ENCODE peak calls at places on chromosomes 2 and 18, in ten cellular contexts. One of them, this sample, is unnamed.

GRCh38 chr2:137961602-137962001 is 2.7 kb upstream of the HNMT start:
- DNase-seq in HAP-1: no peak
- DNase-seq in kidney tubule cell: no peak
- DNase-seq in activated CD8-positive, alpha-beta T cell treated with anti-CD3 and anti-CD28 coated beads for 36 hours: no peak
- DNase-seq in epithelial cell of esophagus: no peak
- DNase-seq in HCT116: no peak
- DNase-seq in germinal center: no peak
- DNase-seq in amygdala: no peak
- DNase-seq in choroid plexus epithelial cell: no peak
- DNase-seq in lung microvascular endothelial cell: no peak
- DNase-seq in this sample: no peak

GRCh38 chr2:187316040-187316439 is 132.0 kb downstream of the CALCRL start:
- DNase-seq in HAP-1: no peak
- DNase-seq in kidney tubule cell: no peak
- DNase-seq in activated CD8-positive, alpha-beta T cell treated with anti-CD3 and anti-CD28 coated beads for 36 hours: no peak
- DNase-seq in epithelial cell of esophagus: no peak
- DNase-seq in HCT116: no peak
- DNase-seq in germinal center: no peak
- DNase-seq in amygdala: no peak
- DNase-seq in choroid plexus epithelial cell: no peak
- DNase-seq in lung microvascular endothelial cell: no peak
- DNase-seq in this sample: no peak

GRCh38 chr18:49768051-49768391 is 45.3 kb downstream of the ACAA2 start:
- DNase-seq in HAP-1: peak
- DNase-seq in kidney tubule cell: peak
- DNase-seq in activated CD8-positive, alpha-beta T cell treated with anti-CD3 and anti-CD28 coated beads for 36 hours: peak
- DNase-seq in epithelial cell of esophagus: peak
- DNase-seq in HCT116: peak
- DNase-seq in germinal center: no peak
- DNase-seq in amygdala: no peak
- DNase-seq in choroid plexus epithelial cell: peak
- DNase-seq in lung microvascular endothelial cell: peak
- DNase-seq in this sample: peak

GRCh38 chr2:73770725-73771124 is 9.2 kb downstream of the DUSP11 start:
- DNase-seq in HAP-1: no peak
- DNase-seq in kidney tubule cell: no peak
- DNase-seq in activated CD8-positive, alpha-beta T cell treated with anti-CD3 and anti-CD28 coated beads for 36 hours: no peak
- DNase-seq in epithelial cell of esophagus: no peak
- DNase-seq in HCT116: no peak
- DNase-seq in germinal center: no peak
- DNase-seq in amygdala: no peak
- DNase-seq in choroid plexus epithelial cell: no peak
- DNase-seq in lung microvascular endothelial cell: no peak
- DNase-seq in this sample: no peak

GRCh38 chr2:223100061-223100511 is 48.1 kb downstream of the KCNE4 start:
- DNase-seq in HAP-1: no peak
- DNase-seq in kidney tubule cell: peak
- DNase-seq in activated CD8-positive, alpha-beta T cell treated with anti-CD3 and anti-CD28 coated beads for 36 hours: no peak
- DNase-seq in epithelial cell of esophagus: no peak
- DNase-seq in HCT116: no peak
- DNase-seq in germinal center: no peak
- DNase-seq in amygdala: no peak
- DNase-seq in choroid plexus epithelial cell: peak
- DNase-seq in lung microvascular endothelial cell: no peak
- DNase-seq in this sample: peak

GRCh38 chr2:393711-394696 is 106.1 kb upstream of the ALKAL2 start:
- DNase-seq in HAP-1: peak
- DNase-seq in kidney tubule cell: peak
- DNase-seq in activated CD8-positive, alpha-beta T cell treated with anti-CD3 and anti-CD28 coated beads for 36 hours: peak
- DNase-seq in epithelial cell of esophagus: peak
- DNase-seq in HCT116: no peak
- DNase-seq in germinal center: peak
- DNase-seq in amygdala: no peak
- DNase-seq in choroid plexus epithelial cell: peak
- DNase-seq in lung microvascular endothelial cell: peak
- DNase-seq in this sample: peak

GRCh38 chr18:34592961-34593382 is 117.1 kb upstream of the DTNA start:
- DNase-seq in HAP-1: no peak
- DNase-seq in kidney tubule cell: peak
- DNase-seq in activated CD8-positive, alpha-beta T cell treated with anti-CD3 and anti-CD28 coated beads for 36 hours: no peak
- DNase-seq in epithelial cell of esophagus: peak
- DNase-seq in HCT116: no peak
- DNase-seq in germinal center: no peak
- DNase-seq in amygdala: peak
- DNase-seq in choroid plexus epithelial cell: peak
- DNase-seq in lung microvascular endothelial cell: peak
- DNase-seq in this sample: peak

GRCh38 chr18:63290456-63291200 is 28.9 kb downstream of the BCL2 start:
- DNase-seq in HAP-1: no peak
- DNase-seq in kidney tubule cell: no peak
- DNase-seq in activated CD8-positive, alpha-beta T cell treated with anti-CD3 and anti-CD28 coated beads for 36 hours: peak
- DNase-seq in epithelial cell of esophagus: no peak
- DNase-seq in HCT116: no peak
- DNase-seq in germinal center: no peak
- DNase-seq in amygdala: no peak
- DNase-seq in choroid plexus epithelial cell: no peak
- DNase-seq in lung microvascular endothelial cell: no peak
- DNase-seq in this sample: no peak

GRCh38 chr2:176612736-176613135 is 343.5 kb downstream of the MTX2 start:
- DNase-seq in HAP-1: no peak
- DNase-seq in kidney tubule cell: peak
- DNase-seq in activated CD8-positive, alpha-beta T cell treated with anti-CD3 and anti-CD28 coated beads for 36 hours: no peak
- DNase-seq in epithelial cell of esophagus: peak
- DNase-seq in HCT116: no peak
- DNase-seq in germinal center: no peak
- DNase-seq in amygdala: no peak
- DNase-seq in choroid plexus epithelial cell: no peak
- DNase-seq in lung microvascular endothelial cell: no peak
- DNase-seq in this sample: peak

GRCh38 chr2:62309465-62310091 is 113.7 kb downstream of the B3GNT2 start:
- DNase-seq in HAP-1: no peak
- DNase-seq in kidney tubule cell: no peak
- DNase-seq in activated CD8-positive, alpha-beta T cell treated with anti-CD3 and anti-CD28 coated beads for 36 hours: peak
- DNase-seq in epithelial cell of esophagus: no peak
- DNase-seq in HCT116: no peak
- DNase-seq in germinal center: no peak
- DNase-seq in amygdala: no peak
- DNase-seq in choroid plexus epithelial cell: no peak
- DNase-seq in lung microvascular endothelial cell: peak
- DNase-seq in this sample: no peak

GRCh38 chr2:60445684-60446184 is 107.7 kb downstream of the BCL11A start:
- DNase-seq in HAP-1: no peak
- DNase-seq in kidney tubule cell: no peak
- DNase-seq in activated CD8-positive, alpha-beta T cell treated with anti-CD3 and anti-CD28 coated beads for 36 hours: no peak
- DNase-seq in epithelial cell of esophagus: no peak
- DNase-seq in HCT116: no peak
- DNase-seq in germinal center: no peak
- DNase-seq in amygdala: no peak
- DNase-seq in choroid plexus epithelial cell: peak
- DNase-seq in lung microvascular endothelial cell: no peak
- DNase-seq in this sample: no peak

GRCh38 chr2:190325588-190325987 is 6.0 kb upstream of the HIBCH start:
- DNase-seq in HAP-1: no peak
- DNase-seq in kidney tubule cell: no peak
- DNase-seq in activated CD8-positive, alpha-beta T cell treated with anti-CD3 and anti-CD28 coated beads for 36 hours: no peak
- DNase-seq in epithelial cell of esophagus: no peak
- DNase-seq in HCT116: no peak
- DNase-seq in germinal center: no peak
- DNase-seq in amygdala: no peak
- DNase-seq in choroid plexus epithelial cell: no peak
- DNase-seq in lung microvascular endothelial cell: no peak
- DNase-seq in this sample: no peak

GRCh38 chr18:46660955-46661749 is 4.1 kb upstream of the LOXHD1 start:
- DNase-seq in HAP-1: peak
- DNase-seq in kidney tubule cell: peak
- DNase-seq in activated CD8-positive, alpha-beta T cell treated with anti-CD3 and anti-CD28 coated beads for 36 hours: no peak
- DNase-seq in epithelial cell of esophagus: no peak
- DNase-seq in HCT116: no peak
- DNase-seq in germinal center: no peak
- DNase-seq in amygdala: peak
- DNase-seq in choroid plexus epithelial cell: peak
- DNase-seq in lung microvascular endothelial cell: peak
- DNase-seq in this sample: peak

GRCh38 chr2:39728941-39729351 is 50.1 kb downstream of the THUMPD2 start:
- DNase-seq in HAP-1: peak
- DNase-seq in kidney tubule cell: peak
- DNase-seq in activated CD8-positive, alpha-beta T cell treated with anti-CD3 and anti-CD28 coated beads for 36 hours: peak
- DNase-seq in epithelial cell of esophagus: peak
- DNase-seq in HCT116: peak
- DNase-seq in germinal center: peak
- DNase-seq in amygdala: no peak
- DNase-seq in choroid plexus epithelial cell: peak
- DNase-seq in lung microvascular endothelial cell: peak
- DNase-seq in this sample: peak

GRCh38 chr2:132416080-132416911 is at the start of gene GPR39:
- DNase-seq in HAP-1: peak
- DNase-seq in kidney tubule cell: peak
- DNase-seq in activated CD8-positive, alpha-beta T cell treated with anti-CD3 and anti-CD28 coated beads for 36 hours: no peak
- DNase-seq in epithelial cell of esophagus: peak
- DNase-seq in HCT116: peak
- DNase-seq in germinal center: peak
- DNase-seq in amygdala: no peak
- DNase-seq in choroid plexus epithelial cell: peak
- DNase-seq in lung microvascular endothelial cell: peak
- DNase-seq in this sample: peak

GRCh38 chr2:219707496-219708285 is 80.3 kb downstream of the SLC4A3 start:
- DNase-seq in HAP-1: peak
- DNase-seq in kidney tubule cell: no peak
- DNase-seq in activated CD8-positive, alpha-beta T cell treated with anti-CD3 and anti-CD28 coated beads for 36 hours: no peak
- DNase-seq in epithelial cell of esophagus: no peak
- DNase-seq in HCT116: no peak
- DNase-seq in germinal center: no peak
- DNase-seq in amygdala: no peak
- DNase-seq in choroid plexus epithelial cell: no peak
- DNase-seq in lung microvascular endothelial cell: no peak
- DNase-seq in this sample: no peak

GRCh38 chr2:72813841-72814240 is 12.0 kb downstream of the EXOC6B start:
- DNase-seq in HAP-1: no peak
- DNase-seq in kidney tubule cell: peak
- DNase-seq in activated CD8-positive, alpha-beta T cell treated with anti-CD3 and anti-CD28 coated beads for 36 hours: no peak
- DNase-seq in epithelial cell of esophagus: peak
- DNase-seq in HCT116: no peak
- DNase-seq in germinal center: no peak
- DNase-seq in amygdala: no peak
- DNase-seq in choroid plexus epithelial cell: peak
- DNase-seq in lung microvascular endothelial cell: peak
- DNase-seq in this sample: peak

GRCh38 chr2:149084924-149085795 is 46.7 kb downstream of the LYPD6B start:
- DNase-seq in HAP-1: no peak
- DNase-seq in kidney tubule cell: no peak
- DNase-seq in activated CD8-positive, alpha-beta T cell treated with anti-CD3 and anti-CD28 coated beads for 36 hours: no peak
- DNase-seq in epithelial cell of esophagus: no peak
- DNase-seq in HCT116: no peak
- DNase-seq in germinal center: no peak
- DNase-seq in amygdala: no peak
- DNase-seq in choroid plexus epithelial cell: peak
- DNase-seq in lung microvascular endothelial cell: no peak
- DNase-seq in this sample: peak

GRCh38 chr2:231378028-231378722 is 17.3 kb upstream of the B3GNT7 start:
- DNase-seq in HAP-1: no peak
- DNase-seq in kidney tubule cell: peak
- DNase-seq in activated CD8-positive, alpha-beta T cell treated with anti-CD3 and anti-CD28 coated beads for 36 hours: no peak
- DNase-seq in epithelial cell of esophagus: peak
- DNase-seq in HCT116: no peak
- DNase-seq in germinal center: no peak
- DNase-seq in amygdala: no peak
- DNase-seq in choroid plexus epithelial cell: no peak
- DNase-seq in lung microvascular endothelial cell: peak
- DNase-seq in this sample: no peak

GRCh38 chr2:183079335-183079775 is 808 bp downstream of the DUSP19 start:
- DNase-seq in HAP-1: no peak
- DNase-seq in kidney tubule cell: no peak
- DNase-seq in activated CD8-positive, alpha-beta T cell treated with anti-CD3 and anti-CD28 coated beads for 36 hours: no peak
- DNase-seq in epithelial cell of esophagus: peak
- DNase-seq in HCT116: no peak
- DNase-seq in germinal center: no peak
- DNase-seq in amygdala: no peak
- DNase-seq in choroid plexus epithelial cell: peak
- DNase-seq in lung microvascular endothelial cell: peak
- DNase-seq in this sample: no peak

GRCh38 chr2:118177932-118178331 is 89.7 kb downstream of the INSIG2 start:
- DNase-seq in HAP-1: no peak
- DNase-seq in kidney tubule cell: peak
- DNase-seq in activated CD8-positive, alpha-beta T cell treated with anti-CD3 and anti-CD28 coated beads for 36 hours: peak
- DNase-seq in epithelial cell of esophagus: peak
- DNase-seq in HCT116: no peak
- DNase-seq in germinal center: no peak
- DNase-seq in amygdala: no peak
- DNase-seq in choroid plexus epithelial cell: peak
- DNase-seq in lung microvascular endothelial cell: no peak
- DNase-seq in this sample: no peak

GRCh38 chr2:219398721-219399333 is 11.1 kb upstream of the DNPEP start:
- DNase-seq in HAP-1: no peak
- DNase-seq in kidney tubule cell: no peak
- DNase-seq in activated CD8-positive, alpha-beta T cell treated with anti-CD3 and anti-CD28 coated beads for 36 hours: no peak
- DNase-seq in epithelial cell of esophagus: peak
- DNase-seq in HCT116: no peak
- DNase-seq in germinal center: no peak
- DNase-seq in amygdala: no peak
- DNase-seq in choroid plexus epithelial cell: peak
- DNase-seq in lung microvascular endothelial cell: no peak
- DNase-seq in this sample: no peak

GRCh38 chr18:31401156-31402025 is 24.8 kb downstream of the DSG4 start:
- DNase-seq in HAP-1: no peak
- DNase-seq in kidney tubule cell: peak
- DNase-seq in activated CD8-positive, alpha-beta T cell treated with anti-CD3 and anti-CD28 coated beads for 36 hours: no peak
- DNase-seq in epithelial cell of esophagus: no peak
- DNase-seq in HCT116: no peak
- DNase-seq in germinal center: no peak
- DNase-seq in amygdala: no peak
- DNase-seq in choroid plexus epithelial cell: peak
- DNase-seq in lung microvascular endothelial cell: no peak
- DNase-seq in this sample: no peak

GRCh38 chr2:45918816-45919655 is 267.6 kb downstream of the PRKCE start:
- DNase-seq in HAP-1: no peak
- DNase-seq in kidney tubule cell: no peak
- DNase-seq in activated CD8-positive, alpha-beta T cell treated with anti-CD3 and anti-CD28 coated beads for 36 hours: no peak
- DNase-seq in epithelial cell of esophagus: no peak
- DNase-seq in HCT116: no peak
- DNase-seq in germinal center: no peak
- DNase-seq in amygdala: no peak
- DNase-seq in choroid plexus epithelial cell: no peak
- DNase-seq in lung microvascular endothelial cell: peak
- DNase-seq in this sample: no peak

GRCh38 chr2:103387888-103388287 is 626.1 kb downstream of the TMEM182 start:
- DNase-seq in HAP-1: no peak
- DNase-seq in kidney tubule cell: no peak
- DNase-seq in activated CD8-positive, alpha-beta T cell treated with anti-CD3 and anti-CD28 coated beads for 36 hours: no peak
- DNase-seq in epithelial cell of esophagus: no peak
- DNase-seq in HCT116: no peak
- DNase-seq in germinal center: no peak
- DNase-seq in amygdala: no peak
- DNase-seq in choroid plexus epithelial cell: no peak
- DNase-seq in lung microvascular endothelial cell: no peak
- DNase-seq in this sample: no peak

GRCh38 chr2:235070063-235070706 is 118.4 kb downstream of the SH3BP4 start:
- DNase-seq in HAP-1: no peak
- DNase-seq in kidney tubule cell: peak
- DNase-seq in activated CD8-positive, alpha-beta T cell treated with anti-CD3 and anti-CD28 coated beads for 36 hours: no peak
- DNase-seq in epithelial cell of esophagus: no peak
- DNase-seq in HCT116: no peak
- DNase-seq in germinal center: no peak
- DNase-seq in amygdala: no peak
- DNase-seq in choroid plexus epithelial cell: no peak
- DNase-seq in lung microvascular endothelial cell: no peak
- DNase-seq in this sample: peak

GRCh38 chr18:31555971-31556747 is 35.5 kb upstream of the TTR start:
- DNase-seq in HAP-1: peak
- DNase-seq in kidney tubule cell: peak
- DNase-seq in activated CD8-positive, alpha-beta T cell treated with anti-CD3 and anti-CD28 coated beads for 36 hours: peak
- DNase-seq in epithelial cell of esophagus: peak
- DNase-seq in HCT116: peak
- DNase-seq in germinal center: peak
- DNase-seq in amygdala: peak
- DNase-seq in choroid plexus epithelial cell: peak
- DNase-seq in lung microvascular endothelial cell: peak
- DNase-seq in this sample: peak

GRCh38 chr2:148745151-148745851 is 100.8 kb downstream of the EPC2 start:
- DNase-seq in HAP-1: peak
- DNase-seq in kidney tubule cell: peak
- DNase-seq in activated CD8-positive, alpha-beta T cell treated with anti-CD3 and anti-CD28 coated beads for 36 hours: no peak
- DNase-seq in epithelial cell of esophagus: peak
- DNase-seq in HCT116: no peak
- DNase-seq in germinal center: no peak
- DNase-seq in amygdala: no peak
- DNase-seq in choroid plexus epithelial cell: no peak
- DNase-seq in lung microvascular endothelial cell: no peak
- DNase-seq in this sample: no peak